ENCODE peak calls at places on chromosomes 16 and 17, in five cellular contexts. O is kidney epithelial cell, F is amniotic epithelial cell, S is EL, T is activated T-cell treated with anti-CD3 and anti-CD28 coated beads for 1 hour. J is an unnamed sample.

GRCh38 chr16:89052824-89053724 is 40.6 kb upstream of the ACSF3 start:
- DNase-seq in S (no peak), F (no peak), T (no peak), O (no peak), J (peak)

GRCh38 chr16:24203675-24204074 is 52.5 kb upstream of the CACNG3 start:
- DNase-seq in O (no peak), T (no peak), F (no peak), S (no peak), J (no peak)

GRCh38 chr16:56789360-56789759 is 59.4 kb downstream of the NUP93 start:
- DNase-seq in S (peak), T (no peak), F (peak), O (no peak), J (peak)

GRCh38 chr16:84730406-84731106 is 30.8 kb downstream of the USP10 start:
- DNase-seq in S (peak), T (no peak), O (peak), F (peak), J (no peak)

GRCh38 chr16:17271687-17272086 is 199.1 kb downstream of the XYLT1 start:
- DNase-seq in T (no peak), O (no peak), S (no peak), F (no peak), J (no peak)

GRCh38 chr17:27522028-27522639 is 65.9 kb downstream of the KSR1 start:
- DNase-seq in O (no peak), T (no peak), F (peak), S (no peak), J (no peak)

GRCh38 chr17:78422872-78423588 is 44.6 kb downstream of the PGS1 start:
- DNase-seq in F (no peak), T (no peak), O (no peak), S (no peak), J (no peak)

GRCh38 chr17:58189436-58190146 is 2.9 kb upstream of the EPX start:
- DNase-seq in S (peak), T (no peak), O (peak), F (peak), J (peak)

GRCh38 chr16:57915811-57916479 is 55.0 kb downstream of the CNGB1 start:
- DNase-seq in O (no peak), S (no peak), F (no peak), T (no peak), J (no peak)

GRCh38 chr17:58357312-58358297 is 5.6 kb upstream of the SUPT4H1 start:
- DNase-seq in O (no peak), T (no peak), S (no peak), F (no peak), J (no peak)

GRCh38 chr16:11586375-11586855 is 304 bp downstream of the LITAF start:
- DNase-seq in F (no peak), S (peak), O (no peak), T (no peak), J (no peak)

GRCh38 chr17:4152471-4152870 is 9.5 kb downstream of the CYB5D2 start:
- DNase-seq in T (no peak), S (peak), O (no peak), F (peak), J (no peak)

GRCh38 chr16:2090481-2090797 is 42.7 kb downstream of the TSC2 start:
- DNase-seq in F (no peak), S (no peak), O (no peak), T (no peak), J (no peak)

GRCh38 chr16:14958970-14959369 is 15.9 kb upstream of the PDXDC1 start:
- DNase-seq in T (no peak), F (no peak), O (no peak), S (peak), J (no peak)

GRCh38 chr17:40318835-40319332 is 9.9 kb downstream of the RARA start:
- DNase-seq in T (no peak), O (no peak), S (no peak), F (no peak), J (no peak)

GRCh38 chr17:34504814-34505484 is 74.4 kb upstream of the TMEM132E start:
- DNase-seq in T (no peak), F (no peak), S (no peak), O (no peak), J (no peak)

GRCh38 chr16:69904495-69905170 is 46.5 kb upstream of the CLEC18A start:
- DNase-seq in S (no peak), T (no peak), O (no peak), F (peak), J (no peak)

GRCh38 chr17:38676706-38677504 is 2.1 kb upstream of the EPOP start:
- DNase-seq in F (peak), T (peak), O (peak), S (peak), J (peak)

GRCh38 chr17:39462644-39463375 is 1.5 kb downstream of the CDK12 start:
- DNase-seq in F (no peak), S (peak), T (no peak), O (no peak), J (no peak)

GRCh38 chr17:63132509-63132911 is 166.5 kb downstream of the TANC2 start:
- DNase-seq in T (no peak), F (peak), S (no peak), O (no peak), J (no peak)

GRCh38 chr17:82315703-82316358 is 1.6 kb downstream of the CD7 start:
- DNase-seq in S (no peak), F (no peak), T (no peak), O (no peak), J (no peak)

GRCh38 chr17:35368086-35368824 is 5.2 kb downstream of the SLFN11 start:
- DNase-seq in T (no peak), O (no peak), S (peak), F (peak), J (no peak)

GRCh38 chr16:68234188-68235104 is 1.5 kb downstream of the ESRP2 start:
- DNase-seq in T (no peak), O (no peak), S (no peak), F (no peak), J (peak)

GRCh38 chr17:81397314-81398169 is 2.3 kb downstream of the BAHCC1 start:
- DNase-seq in S (peak), F (peak), T (no peak), O (no peak), J (peak)

GRCh38 chr17:59814685-59815084 is 78.1 kb downstream of the TUBD1 start:
- DNase-seq in O (no peak), S (no peak), T (no peak), F (peak), J (no peak)

GRCh38 chr16:28984619-28985135 is at the start of gene LAT:
- DNase-seq in O (no peak), T (peak), S (no peak), F (no peak), J (peak)

GRCh38 chr16:21222495-21223337 is 10.8 kb upstream of the ANKS4B start:
- DNase-seq in S (no peak), O (peak), F (no peak), T (no peak), J (peak)

J was measured in NCI-H1436.